ENCODE peak calls at places on chromosomes 7 and 10, in nine cellular contexts. R, Y, Z, S, H, W, Q, A and V are unnamed samples.

GRCh38 chr10:70296406-70296899 is 12.6 kb upstream of the NPFFR1 start:
- DNase-seq in R (no peak), A (peak), Y (peak), S (no peak), Q (peak), H (peak), Z (no peak), W (peak), V (peak)

GRCh38 chr7:16098585-16099179 is 322.7 kb downstream of the CRPPA start:
- DNase-seq in R (no peak), H (peak), S (peak), Y (no peak), A (peak), Q (no peak), W (peak), Z (no peak), V (no peak)

GRCh38 chr7:107799645-107800264 is 3.3 kb downstream of the SLC26A3 start:
- DNase-seq in Z (no peak), Q (no peak), W (no peak), H (no peak), Y (no peak), R (peak), A (no peak), S (no peak), V (no peak)

GRCh38 chr7:55075464-55075971 is 56.7 kb downstream of the EGFR start:
- DNase-seq in W (no peak), R (no peak), Z (no peak), A (no peak), H (no peak), S (no peak), Y (no peak), Q (no peak), V (no peak)

GRCh38 chr10:126170367-126170766 is 217.9 kb downstream of the ADAM12 start:
- DNase-seq in Y (no peak), H (no peak), Q (no peak), A (no peak), R (no peak), W (no peak), S (no peak), Z (no peak), V (no peak)

GRCh38 chr10:26725837-26726727 is 28.6 kb downstream of the PDSS1 start:
- DNase-seq in Y (peak), Q (peak), S (peak), W (peak), Z (no peak), R (peak), A (peak), H (peak), V (peak)

GRCh38 chr10:113056030-113056429 is 106.0 kb downstream of the TCF7L2 start:
- DNase-seq in Q (no peak), W (peak), A (no peak), H (no peak), R (no peak), Z (no peak), S (no peak), Y (peak), V (peak)

GRCh38 chr10:99285846-99286245 is 43.3 kb upstream of the CNNM1 start:
- DNase-seq in S (no peak), W (peak), Z (no peak), Q (peak), H (no peak), A (no peak), R (no peak), Y (peak), V (peak)

GRCh38 chr7:27172388-27172774 is 1.7 kb downstream of the HOXA10 start:
- DNase-seq in A (no peak), W (no peak), H (no peak), S (no peak), Y (no peak), Q (no peak), R (no peak), Z (no peak), V (no peak)

GRCh38 chr7:33193308-33193864 is 64.0 kb downstream of the BBS9 start:
- DNase-seq in Z (no peak), Q (no peak), Y (no peak), S (no peak), A (no peak), R (no peak), W (no peak), H (no peak), V (no peak)

GRCh38 chr7:16780586-16780985 is 24.2 kb downstream of the AGR2 start:
- DNase-seq in S (no peak), W (no peak), Y (no peak), Z (no peak), Q (no peak), H (no peak), A (no peak), R (no peak), V (no peak)

GRCh38 chr10:131079314-131079713 is 232.2 kb downstream of the TCERG1L start:
- DNase-seq in Q (no peak), Y (no peak), R (no peak), Z (no peak), W (no peak), S (no peak), A (no peak), H (no peak), V (no peak)

GRCh38 chr10:124849111-124849773 is 47.6 kb downstream of the ABRAXAS2 start:
- DNase-seq in S (no peak), H (no peak), W (no peak), Q (no peak), Z (no peak), A (no peak), Y (no peak), R (no peak), V (no peak)

GRCh38 chr7:32588657-32589056 is 93.4 kb downstream of the AVL9 start:
- DNase-seq in R (peak), Z (no peak), A (no peak), H (peak), S (no peak), W (peak), Q (peak), Y (peak), V (peak)

GRCh38 chr7:80147543-80148376 is 13.1 kb downstream of the GNAI1 start:
- DNase-seq in R (no peak), W (peak), H (no peak), A (no peak), Z (no peak), Y (peak), Q (peak), S (no peak), V (peak)

GRCh38 chr7:55180821-55181542 is 162.2 kb downstream of the EGFR start:
- DNase-seq in Q (no peak), A (no peak), H (no peak), Y (no peak), Z (no peak), R (peak), W (no peak), S (no peak), V (no peak)

GRCh38 chr10:69004821-69005220 is 16.2 kb downstream of the KIFBP start:
- DNase-seq in A (peak), H (peak), Y (peak), W (peak), Q (no peak), Z (no peak), R (peak), S (peak), V (peak)

GRCh38 chr7:28782362-28782761 is 175.8 kb downstream of the TRIL start:
- DNase-seq in H (no peak), A (no peak), Y (no peak), Z (no peak), R (no peak), W (no peak), S (no peak), Q (no peak), V (no peak)

GRCh38 chr10:33334170-33334838 is at the start of gene NRP1:
- DNase-seq in H (peak), Z (no peak), R (no peak), Q (no peak), A (no peak), Y (peak), S (peak), W (no peak), V (no peak)

GRCh38 chr7:116582806-116583444 is 58.1 kb downstream of the CAV1 start:
- DNase-seq in S (no peak), H (no peak), Y (peak), R (no peak), A (no peak), W (peak), Q (no peak), Z (no peak), V (peak)

GRCh38 chr7:39589323-39590111 is 23.3 kb downstream of the YAE1 start:
- DNase-seq in Q (peak), Z (peak), S (peak), Y (peak), R (no peak), A (peak), H (peak), W (peak), V (peak)

GRCh38 chr10:111117528-111118277 is 40.9 kb downstream of the ADRA2A start:
- DNase-seq in Y (no peak), R (no peak), W (no peak), Z (no peak), S (no peak), H (no peak), Q (no peak), A (no peak), V (no peak)

GRCh38 chr7:1042161-1042833 is 2.0 kb upstream of the GPR146 start:
- DNase-seq in A (no peak), S (no peak), H (no peak), R (no peak), Z (no peak), Q (no peak), W (no peak), Y (no peak), V (no peak)

GRCh38 chr10:131242007-131242406 is 69.5 kb downstream of the TCERG1L start:
- DNase-seq in Y (no peak), H (peak), Q (no peak), Z (no peak), A (peak), R (peak), S (peak), W (no peak), V (no peak)

GRCh38 chr7:134669845-134670373 is 23.3 kb downstream of the BPGM start:
- DNase-seq in Y (peak), S (no peak), A (peak), R (no peak), H (peak), Z (peak), W (peak), Q (peak), V (peak)

GRCh38 chr7:98881561-98882315 is 3.4 kb downstream of the TRRAP start:
- DNase-seq in H (no peak), Q (peak), W (no peak), Z (peak), R (no peak), S (no peak), Y (no peak), A (no peak), V (no peak)
- H3K9ac ChIP-seq in H (no peak), Q (no peak), W (no peak), Z (no peak), R (no peak), S (no peak), Y (no peak), A (no peak), V (no peak)

GRCh38 chr7:36390199-36391090 is 783 bp downstream of the ANLN start:
- DNase-seq in R (peak), Q (peak), Y (peak), Z (no peak), S (peak), W (peak), A (peak), H (peak), V (peak)
- H3K9ac ChIP-seq in R (peak), Q (peak), Y (peak), Z (peak), S (peak), W (peak), A (peak), H (peak), V (peak)

GRCh38 chr10:132664883-132665282 is 121.1 kb downstream of the NKX6-2 start:
- DNase-seq in Y (no peak), H (no peak), Z (no peak), S (no peak), Q (no peak), A (no peak), R (no peak), W (no peak), V (no peak)

GRCh38 chr10:132665946-132666732 is 119.8 kb downstream of the NKX6-2 start:
- DNase-seq in R (no peak), Y (peak), S (no peak), A (no peak), W (peak), H (peak), Q (peak), Z (peak), V (peak)

GRCh38 chr10:132669208-132669861 is 116.6 kb downstream of the NKX6-2 start:
- DNase-seq in R (no peak), Q (no peak), Y (no peak), W (no peak), S (no peak), Z (no peak), H (no peak), A (no peak), V (no peak)

GRCh38 chr10:132667613-132668394 is 118.1 kb downstream of the NKX6-2 start:
- DNase-seq in Q (no peak), S (no peak), Z (no peak), Y (peak), A (no peak), R (no peak), W (peak), H (peak), V (peak)

GRCh38 chr10:132666733-132667612 is 119.0 kb downstream of the NKX6-2 start:
- DNase-seq in A (no peak), R (no peak), H (peak), Z (no peak), S (peak), Q (no peak), Y (peak), W (peak), V (peak)
- H3K9ac ChIP-seq in A (no peak), R (no peak), H (peak), Z (peak), S (no peak), Q (no peak), Y (no peak), W (no peak), V (peak)

GRCh38 chr7:131741446-131741845 is 185.0 kb upstream of the PODXL start:
- DNase-seq in Y (no peak), W (no peak), S (no peak), Z (no peak), R (no peak), A (no peak), Q (no peak), H (no peak), V (no peak)

GRCh38 chr7:131747625-131748024 is 191.2 kb upstream of the PODXL start:
- DNase-seq in Z (no peak), H (no peak), S (peak), Q (no peak), R (no peak), W (no peak), A (no peak), Y (no peak), V (no peak)

DNA sequence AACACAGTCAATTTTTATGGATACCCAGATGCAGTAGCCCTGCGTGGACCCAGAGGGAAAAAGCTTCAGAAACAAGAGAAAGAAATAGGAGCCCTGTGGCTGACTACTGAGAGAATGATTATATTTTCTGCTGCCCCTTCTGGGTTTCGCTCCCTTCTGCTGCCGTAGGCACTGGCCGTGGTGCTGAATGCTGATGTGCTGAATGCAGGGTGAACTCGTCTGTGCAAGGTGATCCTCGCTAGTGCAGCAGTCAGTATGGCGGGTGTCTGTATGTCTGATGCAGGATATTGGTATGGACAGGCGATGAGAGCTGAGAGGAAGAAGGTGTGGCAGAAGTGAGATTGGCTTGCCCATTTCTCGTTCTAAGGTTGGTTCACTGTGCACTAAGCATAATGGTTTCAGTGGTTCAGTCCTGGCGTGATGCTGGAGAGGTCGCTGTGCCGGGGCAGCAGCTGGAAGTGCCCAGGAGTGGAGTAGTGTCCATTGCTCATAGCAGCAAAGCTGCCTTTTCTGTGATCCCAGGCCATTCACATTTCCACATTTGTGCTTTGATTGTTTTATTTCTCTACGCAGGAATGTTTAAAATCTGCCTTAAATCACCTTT is 189.3 kb upstream of the PODXL start:
- DNase-seq in S (peak), W (peak), A (no peak), Z (no peak), Q (peak), H (peak), Y (peak), R (peak), V (peak)
- H3K9ac ChIP-seq in S (no peak), W (no peak), A (no peak), Z (no peak), Q (no peak), H (no peak), Y (no peak), R (no peak), V (no peak)

DNA sequence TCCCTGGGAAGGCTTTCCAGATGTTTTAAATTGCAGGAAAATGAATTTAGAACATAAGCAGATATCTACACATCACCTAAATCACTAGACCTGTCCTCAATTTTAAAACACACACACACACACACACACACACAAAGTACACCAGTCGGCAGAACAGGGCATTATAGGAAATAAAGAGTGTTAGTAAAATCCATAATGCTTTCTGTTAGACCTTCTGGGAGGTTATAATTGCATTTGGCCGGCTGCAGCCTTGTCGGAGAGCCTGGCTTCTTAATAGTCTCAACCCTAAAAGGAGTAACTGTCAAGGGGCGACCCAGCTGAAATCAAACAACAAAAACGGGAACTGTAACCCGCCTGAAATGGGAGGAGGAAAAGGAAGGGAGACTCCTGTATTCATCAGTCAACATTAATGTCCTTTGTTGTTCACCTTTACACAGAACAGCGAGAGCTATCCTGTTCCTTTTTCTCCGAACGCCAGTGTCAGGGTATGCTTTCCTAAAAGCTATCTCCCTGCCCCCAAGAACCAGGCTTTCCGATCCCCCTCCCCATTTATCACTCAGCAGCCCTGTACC is 1.3 kb downstream of the DOCK4 start:
- DNase-seq in Q (peak), Z (no peak), W (no peak), A (no peak), R (no peak), S (peak), Y (peak), H (peak), V (no peak)
- H3K9ac ChIP-seq in Q (peak), Z (peak), W (peak), A (peak), R (peak), S (peak), Y (peak), H (peak), V (peak)

DNA sequence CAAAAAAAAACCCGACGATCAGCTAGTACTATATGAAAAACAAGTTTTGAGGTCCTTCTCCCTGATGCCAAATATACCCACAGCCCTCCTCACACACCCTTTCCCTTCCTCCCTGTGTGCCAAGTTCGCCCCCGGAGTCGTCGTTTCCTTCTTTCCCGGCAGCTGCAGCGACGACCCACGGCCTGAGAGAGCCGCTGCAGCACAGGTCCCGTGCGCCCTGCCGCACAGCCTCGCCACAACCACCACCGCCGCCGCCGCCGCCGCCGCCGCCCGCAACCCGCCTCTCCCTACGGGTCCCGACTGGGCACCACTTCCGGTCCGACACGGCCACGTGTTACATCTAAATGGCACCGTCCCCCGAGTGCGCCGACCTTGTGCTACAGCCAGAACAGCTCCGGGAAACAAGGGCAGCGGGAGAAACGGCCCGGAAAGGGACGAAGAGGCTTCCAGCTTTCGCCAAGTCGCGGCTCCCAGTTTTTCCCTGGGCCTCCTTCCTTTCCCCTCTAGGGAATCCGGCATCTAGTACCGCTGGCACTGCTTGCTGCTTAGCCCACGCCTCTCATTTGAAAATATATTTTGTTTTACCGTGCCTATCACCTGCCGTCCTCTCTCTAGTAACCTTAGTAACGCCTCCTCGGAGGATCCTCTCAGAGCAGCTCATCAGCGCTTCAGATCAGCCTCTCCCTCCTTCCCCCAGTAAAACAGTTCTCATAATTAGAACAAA is at the start of gene FRA10AC1:
- DNase-seq in R (peak), Z (peak), A (peak), Y (peak), H (peak), W (peak), Q (peak), S (peak), V (peak)
- H3K9ac ChIP-seq in R (peak), Z (peak), A (peak), Y (peak), H (peak), W (peak), Q (peak), S (peak), V (peak)

DNA sequence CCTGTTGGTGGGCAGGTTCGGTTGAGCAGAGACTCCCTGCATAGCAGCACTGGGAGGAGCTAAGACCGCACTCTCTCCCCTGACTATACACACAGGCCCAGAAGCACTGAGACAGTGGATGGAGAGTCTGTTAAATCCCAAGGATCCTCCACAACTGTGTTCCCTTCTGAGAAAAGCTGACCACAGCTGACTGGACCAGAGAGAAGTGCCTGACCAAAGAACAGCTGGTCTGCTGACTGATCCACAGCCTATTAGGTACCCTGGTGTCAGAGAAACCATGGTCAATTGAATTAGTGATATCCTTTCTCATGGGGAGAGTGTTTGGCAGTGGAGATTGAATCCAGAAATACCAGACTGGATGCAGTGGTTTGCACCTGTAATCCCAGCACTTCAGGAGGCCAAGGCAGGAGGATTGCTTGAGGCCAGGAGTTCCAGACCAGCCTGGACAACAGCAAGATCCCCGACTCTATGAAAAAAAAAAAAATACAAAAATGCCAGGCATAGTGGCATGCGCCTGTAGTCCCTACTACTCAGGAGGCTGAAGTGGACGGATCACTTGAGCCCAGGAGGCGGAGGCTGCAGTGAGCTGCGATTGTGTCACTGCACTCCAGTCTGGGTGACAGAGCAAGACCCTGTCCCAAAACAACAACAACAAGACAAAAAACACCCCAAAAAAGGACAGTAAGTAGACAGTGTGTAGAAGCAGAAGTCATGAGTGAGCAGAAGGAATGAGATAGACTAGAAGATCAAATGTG is 25.6 kb downstream of the STYXL1 start:
- DNase-seq in R (no peak), W (no peak), H (no peak), Q (no peak), Y (no peak), Z (no peak), A (no peak), S (no peak), V (no peak)
- H3K9ac ChIP-seq in R (no peak), W (no peak), H (no peak), Q (no peak), Y (no peak), Z (no peak), A (no peak), S (no peak), V (no peak)